ENCODE peak calls at places on chromosome 6, in eight cellular contexts. H is DND-41, G is AG04450, D is GM23338, T is RWPE1, X is caudate nucleus, Y is IMR-90, J is cardiac muscle cell. K is an unnamed sample.

GRCh38 chr6:149443411-149444181 is 41.2 kb downstream of the ZC3H12D start:
- DNase-seq in H (no peak), G (peak), D (no peak), T (no peak), X (no peak), Y (peak), J (no peak), K (no peak)

GRCh38 chr6:30542404-30542725 is 13.9 kb downstream of the GNL1 start:
- DNase-seq in H (no peak), G (no peak), D (no peak), T (no peak), X (no peak), Y (no peak), J (no peak), K (no peak)

GRCh38 chr6:158805698-158806373 is 13.3 kb downstream of the EZR start:
- DNase-seq in H (no peak), G (no peak), D (no peak), T (no peak), X (no peak), Y (no peak), J (no peak), K (no peak)

GRCh38 chr6:133895573-133896343 is 6.8 kb downstream of the TCF21 start:
- DNase-seq in H (no peak), G (no peak), D (peak), T (no peak), X (no peak), Y (no peak), J (peak), K (no peak)

GRCh38 chr6:27757307-27757706 is 154.9 kb downstream of the OR2B2 start:
- DNase-seq in H (peak), G (no peak), D (peak), T (no peak), X (no peak), Y (no peak), J (no peak), K (no peak)

GRCh38 chr6:7502743-7503142 is 38.7 kb upstream of the DSP start:
- DNase-seq in H (no peak), G (no peak), D (no peak), T (no peak), X (no peak), Y (no peak), J (no peak), K (no peak)

GRCh38 chr6:108302371-108302770 is 7.5 kb downstream of the AFG1L start:
- DNase-seq in H (no peak), G (no peak), D (no peak), T (no peak), X (no peak), Y (no peak), J (no peak), K (no peak)

GRCh38 chr6:168232046-168232445 is 87.5 kb downstream of the DACT2 start:
- DNase-seq in H (no peak), G (no peak), D (no peak), T (no peak), X (no peak), Y (no peak), J (peak), K (no peak)

GRCh38 chr6:142927904-142928303 is 17.1 kb downstream of the HIVEP2 start:
- DNase-seq in H (peak), G (no peak), D (no peak), T (no peak), X (no peak), Y (peak), J (no peak), K (no peak)

GRCh38 chr6:163585932-163586437 is 171.5 kb downstream of the QKI start:
- DNase-seq in H (no peak), G (peak), D (no peak), T (peak), X (no peak), Y (peak), J (no peak), K (peak)

GRCh38 chr6:41654433-41655020 is 16.3 kb downstream of the MDFI start:
- DNase-seq in H (no peak), G (no peak), D (no peak), T (no peak), X (no peak), Y (no peak), J (no peak), K (no peak)

GRCh38 chr6:2733324-2733723 is 17.4 kb downstream of the MYLK4 start:
- DNase-seq in H (peak), G (no peak), D (no peak), T (no peak), X (no peak), Y (peak), J (no peak), K (no peak)

GRCh38 chr6:113447088-113447831 is 409.9 kb upstream of the MARCKS start:
- DNase-seq in H (no peak), G (peak), D (no peak), T (peak), X (no peak), Y (peak), J (no peak), K (no peak)

GRCh38 chr6:6724319-6725119 is 136.0 kb downstream of the LY86 start:
- DNase-seq in H (peak), G (peak), D (peak), T (peak), X (no peak), Y (peak), J (peak), K (peak)

GRCh38 chr6:25250878-25251277 is 28.3 kb upstream of the CARMIL1 start:
- DNase-seq in H (no peak), G (no peak), D (no peak), T (peak), X (no peak), Y (peak), J (no peak), K (peak)

GRCh38 chr6:44438827-44439226 is 51.3 kb downstream of the CDC5L start:
- DNase-seq in H (no peak), G (no peak), D (no peak), T (no peak), X (no peak), Y (no peak), J (no peak), K (no peak)

GRCh38 chr6:157203312-157203744 is 120.0 kb downstream of the TMEM242 start:
- DNase-seq in H (no peak), G (no peak), D (no peak), T (no peak), X (peak), Y (no peak), J (no peak), K (no peak)

GRCh38 chr6:165571068-165571682 is 91.9 kb downstream of the PDE10A start:
- DNase-seq in H (no peak), G (no peak), D (no peak), T (no peak), X (no peak), Y (peak), J (peak), K (no peak)

GRCh38 chr6:894274-894673 is 201.3 kb upstream of the EXOC2 start:
- DNase-seq in H (no peak), G (no peak), D (peak), T (no peak), X (no peak), Y (no peak), J (no peak), K (no peak)

GRCh38 chr6:150565945-150566344 is 33.7 kb upstream of the PLEKHG1 start:
- DNase-seq in H (no peak), G (no peak), D (no peak), T (no peak), X (no peak), Y (no peak), J (no peak), K (no peak)

GRCh38 chr6:129920103-129920798 is 59.1 kb upstream of the TMEM244 start:
- DNase-seq in H (no peak), G (no peak), D (no peak), T (no peak), X (no peak), Y (peak), J (no peak), K (no peak)

GRCh38 chr6:37473364-37474095 is 26.2 kb downstream of the CCDC167 start:
- DNase-seq in H (no peak), G (no peak), D (no peak), T (peak), X (no peak), Y (peak), J (no peak), K (no peak)

GRCh38 chr6:41846666-41847237 is 48.4 kb downstream of the USP49 start:
- DNase-seq in H (peak), G (peak), D (peak), T (peak), X (no peak), Y (peak), J (peak), K (peak)

GRCh38 chr6:11381801-11382513 is 149.5 kb upstream of the NEDD9 start:
- DNase-seq in H (peak), G (no peak), D (no peak), T (no peak), X (no peak), Y (no peak), J (no peak), K (no peak)

GRCh38 chr6:20211941-20212391 is 303 bp downstream of the MBOAT1 start:
- DNase-seq in H (no peak), G (no peak), D (peak), T (peak), X (no peak), Y (no peak), J (peak), K (no peak)

GRCh38 chr6:107179004-107179403 is 63.7 kb upstream of the BEND3 start:
- DNase-seq in H (peak), G (no peak), D (peak), T (no peak), X (no peak), Y (peak), J (no peak), K (peak)

GRCh38 chr6:42013134-42013516 is 37.2 kb upstream of the TAF8 start:
- DNase-seq in H (no peak), G (no peak), D (no peak), T (no peak), X (no peak), Y (peak), J (no peak), K (no peak)

GRCh38 chr6:34484899-34485298 is 19.0 kb downstream of the PACSIN1 start:
- DNase-seq in H (peak), G (no peak), D (no peak), T (peak), X (no peak), Y (no peak), J (no peak), K (peak)

GRCh38 chr6:97198181-97198580 is 84.8 kb downstream of the MMS22L start:
- DNase-seq in H (no peak), G (no peak), D (no peak), T (no peak), X (no peak), Y (peak), J (no peak), K (no peak)

GRCh38 chr6:118161364-118161763 is 254.3 kb downstream of the SLC35F1 start:
- DNase-seq in H (no peak), G (no peak), D (no peak), T (no peak), X (no peak), Y (no peak), J (no peak), K (no peak)

GRCh38 chr6:151059612-151060095 is 180.1 kb upstream of the AKAP12 start:
- DNase-seq in H (no peak), G (no peak), D (no peak), T (no peak), X (no peak), Y (no peak), J (no peak), K (peak)

GRCh38 chr6:128600397-128600951 is 80.1 kb upstream of the PTPRK start:
- DNase-seq in H (peak), G (peak), D (peak), T (peak), X (no peak), Y (peak), J (no peak), K (no peak)

GRCh38 chr6:94377835-94378234 is 958.5 kb upstream of the EPHA7 start:
- DNase-seq in H (no peak), G (no peak), D (no peak), T (no peak), X (no peak), Y (no peak), J (no peak), K (no peak)

GRCh38 chr6:156720739-156721714 is 56.2 kb upstream of the ARID1B start:
- DNase-seq in H (no peak), G (no peak), D (peak), T (peak), X (no peak), Y (peak), J (no peak), K (no peak)

GRCh38 chr6:134938896-134939295 is 11.0 kb downstream of the ALDH8A1 start:
- DNase-seq in H (peak), G (no peak), D (no peak), T (no peak), X (no peak), Y (peak), J (no peak), K (no peak)

DNA sequence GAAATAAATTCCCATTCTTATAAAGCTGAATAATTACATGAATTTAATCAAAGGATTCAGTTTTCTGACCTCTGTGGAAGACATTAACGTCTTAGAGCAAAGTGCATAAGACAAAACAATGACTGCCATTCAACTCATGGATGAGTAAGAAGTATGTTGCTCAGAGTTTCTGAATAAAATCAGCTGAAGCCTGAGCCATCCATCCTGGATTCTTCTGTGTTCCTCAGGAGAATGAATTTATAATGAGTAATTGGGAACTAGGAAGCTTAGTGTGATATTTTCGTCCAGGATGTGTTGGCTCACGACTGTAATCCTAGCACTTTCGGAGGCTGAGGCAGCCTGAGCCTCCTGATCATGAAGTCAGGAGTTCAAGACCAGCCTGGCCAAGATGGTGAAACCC is 62.8 kb downstream of the PERP start:
- DNase-seq in H (no peak), G (no peak), D (no peak), T (peak), X (no peak), Y (peak), J (no peak), K (no peak)
- H3K27ac ChIP-seq in H (no peak), G (no peak), D (no peak), T (no peak), X (no peak), Y (no peak), J (no peak), K (no peak)

DNA sequence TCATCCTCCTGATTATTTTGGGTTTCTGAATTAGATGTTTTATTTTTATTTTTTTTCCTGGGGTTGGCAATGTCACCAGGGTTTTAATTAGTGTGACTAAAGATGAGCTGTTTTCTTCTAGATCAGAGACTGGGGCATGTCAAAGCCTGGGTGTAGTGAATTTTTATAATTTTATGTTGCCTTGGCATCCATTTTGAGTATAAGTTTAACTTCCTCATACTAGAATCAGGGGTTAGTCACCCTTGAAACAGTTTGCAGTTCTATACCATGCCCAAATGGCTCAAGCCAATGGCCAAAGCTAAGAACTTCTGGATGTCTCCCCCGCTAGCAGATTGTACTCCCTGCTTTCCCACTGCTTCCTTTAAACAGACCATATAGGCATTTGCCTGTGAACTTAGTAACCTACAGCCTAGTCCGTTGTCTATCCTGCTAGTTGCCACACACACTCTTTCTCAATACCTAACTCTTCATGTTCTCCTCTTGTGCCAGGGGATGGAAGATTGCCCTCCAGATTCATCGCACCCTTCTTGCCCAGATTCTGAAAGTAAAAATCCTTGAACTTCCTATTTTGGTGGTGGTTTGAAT is 54.5 kb downstream of the KIAA0408 start:
- DNase-seq in H (no peak), G (no peak), D (no peak), T (no peak), X (no peak), Y (no peak), J (no peak), K (no peak)
- H3K27ac ChIP-seq in H (no peak), G (no peak), D (no peak), T (no peak), X (no peak), Y (no peak), J (no peak), K (no peak)

GRCh38 chr6:14278436-14278835 is 160.9 kb downstream of the CD83 start:
- DNase-seq in H (no peak), G (no peak), D (no peak), T (no peak), X (no peak), Y (no peak), J (no peak), K (no peak)
- H3K27ac ChIP-seq in H (peak), G (no peak), D (no peak), T (no peak), X (no peak), Y (no peak), J (no peak), K (no peak)

DNA sequence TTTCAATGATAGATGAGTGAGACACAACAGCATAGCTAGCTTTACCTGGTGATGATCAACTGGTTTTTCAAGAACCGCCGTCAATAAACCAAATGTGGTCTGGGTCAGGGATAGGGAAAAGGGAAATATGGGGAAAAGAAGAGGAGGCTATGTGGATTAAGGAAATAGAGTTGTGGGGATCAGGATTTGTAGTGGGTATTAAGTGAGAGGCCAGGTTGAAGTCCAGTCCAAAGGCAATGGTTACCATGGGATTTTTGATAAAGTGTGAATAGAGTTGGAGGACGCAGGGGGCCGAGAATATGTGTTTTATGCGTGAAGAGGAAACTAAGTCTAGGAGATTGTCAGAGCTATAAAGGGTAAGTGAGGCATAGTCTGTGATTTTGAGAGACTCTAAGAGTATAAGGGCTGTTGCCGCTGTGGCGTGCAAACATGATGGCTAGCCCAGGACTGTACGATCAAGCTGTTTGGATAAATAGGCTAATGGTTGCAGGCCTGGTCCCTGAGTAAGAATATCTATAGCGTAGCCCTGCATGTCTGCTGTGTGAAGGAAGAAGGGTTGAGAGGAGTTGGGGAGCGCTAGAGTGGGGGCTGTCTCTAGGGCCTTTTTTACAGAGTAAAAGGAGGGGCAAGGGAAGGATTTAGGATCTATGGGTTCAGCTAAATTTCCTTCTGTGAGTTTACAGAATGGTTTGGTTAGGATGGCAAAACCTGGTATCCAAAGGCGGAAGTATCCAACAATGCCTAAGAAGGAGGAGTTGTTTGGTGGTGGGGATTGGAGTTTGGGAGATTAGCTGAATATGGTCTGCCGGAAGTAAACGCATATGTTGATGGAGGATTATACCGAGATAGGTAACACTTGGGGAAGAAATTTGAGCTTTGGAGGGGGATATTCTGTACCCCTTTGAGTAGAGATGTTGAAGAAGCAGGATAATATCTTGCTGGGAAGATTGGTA is 749.7 kb upstream of the ADGRB3 start:
- DNase-seq in H (no peak), G (no peak), D (no peak), T (no peak), X (no peak), Y (no peak), J (no peak), K (no peak)
- H3K27ac ChIP-seq in H (no peak), G (no peak), D (no peak), T (no peak), X (no peak), Y (no peak), J (no peak), K (no peak)

DNA sequence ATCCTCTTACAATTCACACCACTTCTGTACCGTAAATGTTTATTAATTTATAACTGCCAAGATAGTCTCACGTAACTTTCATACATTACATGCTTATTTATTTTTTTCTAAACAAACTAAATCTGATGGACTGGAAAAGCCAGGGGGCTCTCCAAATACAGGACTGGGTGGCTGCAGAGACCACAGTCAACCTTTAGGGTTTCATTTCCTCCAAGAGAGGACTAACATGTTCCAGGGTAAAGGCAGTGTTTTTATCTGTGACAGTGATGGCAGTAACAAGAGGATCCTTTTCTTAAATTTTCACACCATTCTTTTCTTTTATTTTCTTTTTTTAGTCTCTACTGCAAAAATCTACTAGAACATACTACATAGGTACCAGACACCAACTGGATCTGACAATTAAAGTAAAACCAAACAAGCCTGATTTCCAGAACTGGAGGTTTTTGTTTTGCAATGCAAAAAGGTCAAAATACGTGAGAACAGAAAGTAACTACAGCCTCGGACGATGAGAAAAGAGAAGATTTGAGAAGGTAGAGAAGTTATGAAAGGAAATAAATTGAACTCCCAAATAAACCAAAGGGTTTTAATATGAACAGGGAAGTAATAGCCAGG is 1.2 kb downstream of the LMBRD1 start:
- DNase-seq in H (no peak), G (no peak), D (peak), T (no peak), X (no peak), Y (no peak), J (no peak), K (no peak)
- H3K27ac ChIP-seq in H (peak), G (no peak), D (no peak), T (no peak), X (peak), Y (no peak), J (peak), K (no peak)